ENCODE peak calls at places on chromosomes 12 and 14, in nine cellular contexts. C, F, R, U, W, N, T, Q and B are unnamed samples.

GRCh38 chr12:25458047-25458552 is 95.0 kb downstream of the LMNTD1 start:
- DNase-seq in C (peak; percentile 94), F (peak; percentile 99), R (no peak), U (peak; percentile 92), W (no peak), N (no peak), T (peak; percentile 53), Q (no peak), B (peak; percentile 61)

GRCh38 chr12:98743362-98743953 is 98.4 kb downstream of the APAF1 start:
- DNase-seq in C (no peak), F (no peak), R (no peak), U (no peak), W (no peak), N (no peak), T (peak; percentile 83), Q (peak; percentile 68), B (peak; percentile 48)

GRCh38 chr14:99807413-99808132 is 14.4 kb downstream of the EML1 start:
- DNase-seq in C (peak; percentile 66), F (no peak), R (no peak), U (peak; percentile 81), W (no peak), N (no peak), T (no peak), Q (no peak), B (peak; percentile 9)

GRCh38 chr12:41205070-41205715 is 17.1 kb downstream of the PDZRN4 start:
- DNase-seq in C (no peak), F (no peak), R (no peak), U (no peak), W (no peak), N (no peak), T (no peak), Q (no peak), B (no peak)

GRCh38 chr12:1553987-1554982 is 40.1 kb downstream of the FBXL14 start:
- DNase-seq in C (no peak), F (no peak), R (no peak), U (no peak), W (no peak), N (no peak), T (no peak), Q (no peak), B (no peak)

GRCh38 chr14:25431211-25432076 is 381.5 kb upstream of the STXBP6 start:
- DNase-seq in C (no peak), F (no peak), R (peak; percentile 53), U (no peak), W (no peak), N (no peak), T (peak; percentile 74), Q (peak; percentile 51), B (no peak)

GRCh38 chr12:11981174-11981733 is 89.5 kb upstream of the BCL2L14 start:
- DNase-seq in C (peak; percentile 61), F (no peak), R (no peak), U (peak; percentile 7), W (no peak), N (peak; percentile 90), T (no peak), Q (no peak), B (no peak)

GRCh38 chr12:28328967-28329366 is 138.7 kb downstream of the CCDC91 start:
- DNase-seq in C (no peak), F (no peak), R (no peak), U (no peak), W (no peak), N (no peak), T (no peak), Q (no peak), B (no peak)

GRCh38 chr14:68622856-68623255 is 170.0 kb downstream of the ZFP36L1 start:
- DNase-seq in C (no peak), F (no peak), R (no peak), U (no peak), W (no peak), N (no peak), T (no peak), Q (peak; percentile 20), B (no peak)

GRCh38 chr12:38538319-38538718 is 221.7 kb downstream of the ALG10B start:
- DNase-seq in C (no peak), F (no peak), R (no peak), U (no peak), W (no peak), N (no peak), T (no peak), Q (no peak), B (no peak)